ENCODE peak calls at places on chromosomes 1 and 21, in four cellular contexts. E is IMR-90, H is prostate gland, T is K562. R is an unnamed sample.

GRCh38 chr1:203099121-203099520 is 13.3 kb upstream of the MYOG start:
- DNase-seq in E (no peak), H (no peak), T (no peak), R (no peak)

GRCh38 chr1:207848234-207848633 is 62.7 kb downstream of the CD34 start:
- DNase-seq in E (peak; percentile 59), H (peak; percentile 58), T (peak; percentile 54), R (no peak)

GRCh38 chr21:41425954-41426655 is at the start of gene MX1:
- DNase-seq in E (peak; percentile 10), H (peak; percentile 70), T (no peak), R (peak; percentile 22)

GRCh38 chr1:59672851-59673574 is 141.7 kb upstream of the HOOK1 start:
- DNase-seq in E (peak; percentile 81), H (no peak), T (no peak), R (no peak)

GRCh38 chr1:36465731-36466369 is 1.7 kb upstream of the MRPS15 start:
- DNase-seq in E (no peak), H (no peak), T (no peak), R (no peak)

GRCh38 chr1:159749630-159750029 is 31.1 kb upstream of the DUSP23 start:
- DNase-seq in E (no peak), H (no peak), T (no peak), R (no peak)

GRCh38 chr1:68675336-68675735 is 178.5 kb upstream of the DEPDC1 start:
- DNase-seq in E (no peak), H (no peak), T (no peak), R (no peak)

GRCh38 chr1:21818661-21819060 is 6.6 kb downstream of the LDLRAD2 start:
- DNase-seq in E (no peak), H (no peak), T (peak; percentile 82), R (no peak)

GRCh38 chr1:207612762-207613161 is 32.2 kb upstream of the CR1L start:
- DNase-seq in E (no peak), H (no peak), T (no peak), R (no peak)

GRCh38 chr1:32536764-32537163 is 2.5 kb upstream of the ZBTB8A start:
- DNase-seq in E (no peak), H (no peak), T (peak; percentile 42), R (no peak)

GRCh38 chr1:223763881-223764280 is 51.5 kb downstream of the CAPN2 start:
- DNase-seq in E (no peak), H (no peak), T (no peak), R (no peak)

GRCh38 chr1:35706846-35707245 is 11.8 kb downstream of the C1orf216 start:
- DNase-seq in E (no peak), H (no peak), T (no peak), R (no peak)

GRCh38 chr1:225926551-225927113 is 2.6 kb upstream of the PYCR2 start:
- DNase-seq in E (peak; percentile 44), H (no peak), T (peak; percentile 51), R (no peak)

GRCh38 chr21:44304846-44305245 is 5.0 kb downstream of the PFKL start:
- DNase-seq in E (peak; percentile 23), H (peak; percentile 33), T (peak; percentile 63), R (no peak)

GRCh38 chr1:223393275-223394214 is at the start of gene CCDC185:
- DNase-seq in E (no peak), H (no peak), T (no peak), R (no peak)

GRCh38 chr1:81151300-81151699 is 649.4 kb upstream of the ADGRL2 start:
- DNase-seq in E (peak; percentile 62), H (no peak), T (no peak), R (no peak)

GRCh38 chr1:23722652-23723051 is 20.6 kb upstream of the ELOA start:
- DNase-seq in E (no peak), H (no peak), T (no peak), R (no peak)

GRCh38 chr1:23720256-23720995 is 22.8 kb upstream of the ELOA start:
- DNase-seq in E (peak; percentile 37), H (no peak), T (no peak), R (no peak)

GRCh38 chr1:23718482-23718881 is 24.8 kb upstream of the ELOA start:
- DNase-seq in E (peak; percentile 50), H (no peak), T (peak; percentile 76), R (no peak)

GRCh38 chr1:23719162-23719820 is 24.0 kb upstream of the ELOA start:
- DNase-seq in E (peak; percentile 85), H (no peak), T (no peak), R (peak; percentile 72)
- TF ChIP-seq POLR2A in E (no peak), H (no peak), T (no peak), R (no peak)

DNA sequence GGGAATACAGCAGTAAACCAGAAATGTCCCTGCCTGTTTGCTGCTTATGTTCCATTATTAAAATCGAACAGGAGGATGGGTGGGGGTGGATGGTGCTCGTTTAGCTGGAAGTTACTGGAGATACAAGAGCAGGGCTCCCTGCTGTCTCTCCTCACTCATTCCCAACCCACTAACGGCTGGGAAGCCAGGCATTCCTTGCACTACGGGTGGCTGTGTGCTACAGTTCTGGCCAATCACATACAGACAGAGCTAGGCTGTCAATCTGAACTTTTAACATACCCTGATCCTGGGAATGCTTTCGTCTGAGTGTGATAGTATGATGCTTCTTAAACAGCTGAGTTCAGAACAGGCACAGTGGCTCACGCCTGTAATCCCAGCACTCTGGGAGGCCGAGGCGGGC is 7.0 kb downstream of the SIPA1L2 start:
- DNase-seq in E (no peak), H (no peak), T (no peak), R (no peak)
- H3K27ac ChIP-seq in E (no peak overlapping the region), H (no peak overlapping the region), T (no peak overlapping the region), R (no peak overlapping the region)

DNA sequence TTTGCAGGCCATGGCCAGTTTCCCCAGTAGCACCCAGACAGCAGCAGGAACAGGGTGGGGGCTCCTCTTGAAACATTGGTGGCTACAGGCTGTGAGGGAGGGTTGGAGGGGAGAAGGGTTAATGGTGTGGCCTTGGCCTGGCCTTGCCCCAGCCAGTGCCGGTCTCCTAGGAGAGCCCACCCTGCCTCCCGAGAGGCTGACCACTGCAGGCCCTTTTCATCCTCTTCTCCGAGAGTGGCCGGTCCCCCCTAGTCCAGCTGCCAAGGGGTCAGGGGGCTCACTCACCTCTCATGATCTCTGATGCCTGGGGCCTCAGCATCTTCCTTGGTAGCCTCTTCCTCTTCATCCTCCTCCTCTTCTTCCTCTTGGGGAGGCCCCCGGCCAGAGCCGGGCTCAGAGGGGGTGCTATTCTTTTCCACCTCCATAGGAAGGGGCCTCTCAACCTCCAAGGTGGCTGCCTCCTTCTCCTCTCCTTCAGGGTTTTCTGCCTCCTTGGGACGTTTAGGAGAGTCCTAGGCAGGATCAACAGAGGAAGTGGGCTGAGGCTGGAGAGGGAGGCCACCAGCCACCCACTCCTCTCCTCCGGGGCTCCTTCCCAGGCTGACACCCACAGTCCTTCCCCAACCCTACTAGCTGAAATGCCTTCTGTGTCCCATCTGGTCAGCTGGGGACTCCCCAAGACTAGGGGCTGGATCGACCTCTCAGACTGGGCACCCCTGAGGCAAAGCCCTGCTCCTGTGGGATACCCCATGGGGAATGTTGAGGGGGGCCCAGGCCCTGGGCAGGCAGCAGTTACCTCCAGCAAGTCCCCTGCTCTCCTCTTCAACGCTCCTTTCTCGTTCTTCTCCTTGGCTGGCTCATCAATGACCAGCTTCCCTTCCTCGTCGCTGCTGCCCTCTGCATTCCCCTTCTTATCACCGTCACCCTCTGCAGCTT is 2.7 kb upstream of the MRPL24 start:
- DNase-seq in E (no peak), H (no peak), T (no peak), R (no peak)
- TF ChIP-seq POLR2A in E (no peak), H (no peak), T (peak; percentile 15), R (no peak)

GRCh38 chr21:34864370-34865209 is 184.5 kb downstream of the RUNX1 start:
- DNase-seq in E (no peak), H (no peak), T (no peak), R (no peak)
- H3K27ac ChIP-seq in E (peak overlapping the region; percentile 10), H (no peak overlapping the region), T (no peak overlapping the region), R (peak overlapping the region; percentile 84)

DNA sequence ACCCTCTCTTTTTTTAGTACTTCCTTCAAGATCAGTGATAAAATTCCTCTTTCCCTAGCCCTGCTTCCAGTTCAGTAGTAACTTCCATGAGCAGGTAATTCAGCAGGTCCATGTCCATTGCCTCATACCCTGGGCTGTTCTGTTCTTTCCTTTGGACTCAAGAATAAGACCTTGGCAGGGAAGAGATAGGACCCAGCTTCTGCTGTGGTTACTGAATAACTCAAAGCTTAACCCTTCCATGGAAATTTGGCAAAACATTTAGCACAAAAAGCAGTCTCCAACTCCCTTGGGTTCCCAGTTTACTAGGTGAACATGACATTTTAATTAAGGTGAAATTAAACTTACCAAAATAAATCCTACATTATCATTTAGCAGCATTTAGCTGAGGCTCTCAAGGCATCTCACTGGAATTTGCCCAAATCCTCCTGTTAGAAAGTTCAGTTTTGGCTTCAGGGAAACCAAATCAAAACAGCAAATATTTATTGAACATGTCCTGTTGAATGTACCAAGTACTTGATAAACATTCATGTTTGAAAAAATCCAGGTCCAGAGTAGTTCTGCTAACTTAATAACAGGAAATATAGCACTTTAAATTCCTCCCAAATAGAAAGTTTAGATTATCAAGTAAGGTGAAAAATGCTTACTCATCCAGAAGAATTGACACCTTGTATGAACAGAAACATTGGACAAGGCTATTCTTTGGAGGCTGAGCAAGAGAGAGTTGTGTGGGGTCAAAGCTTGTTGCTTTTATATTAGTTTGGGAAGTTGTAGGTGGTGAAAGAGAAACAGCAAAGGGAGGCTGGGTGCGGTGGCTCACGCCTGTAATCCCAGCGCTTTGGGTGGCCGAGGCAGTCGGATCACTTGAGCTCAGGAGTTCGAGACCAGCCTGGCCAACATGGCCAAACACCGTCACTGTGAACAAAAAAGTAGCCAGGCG is 8.4 kb upstream of the SERPINC1 start:
- DNase-seq in E (no peak), H (no peak), T (no peak), R (no peak)
- TF ChIP-seq POLR2A in E (no peak), H (no peak), T (no peak), R (no peak)

GRCh38 chr1:37537378-37537777 is 16.7 kb downstream of the SNIP1 start:
- DNase-seq in E (peak; percentile 83), H (peak; percentile 62), T (no peak), R (no peak)
- H3K27ac ChIP-seq in E (no peak overlapping the region), H (peak overlapping the region; percentile 85), T (no peak overlapping the region), R (peak overlapping the region; percentile 49)

DNA sequence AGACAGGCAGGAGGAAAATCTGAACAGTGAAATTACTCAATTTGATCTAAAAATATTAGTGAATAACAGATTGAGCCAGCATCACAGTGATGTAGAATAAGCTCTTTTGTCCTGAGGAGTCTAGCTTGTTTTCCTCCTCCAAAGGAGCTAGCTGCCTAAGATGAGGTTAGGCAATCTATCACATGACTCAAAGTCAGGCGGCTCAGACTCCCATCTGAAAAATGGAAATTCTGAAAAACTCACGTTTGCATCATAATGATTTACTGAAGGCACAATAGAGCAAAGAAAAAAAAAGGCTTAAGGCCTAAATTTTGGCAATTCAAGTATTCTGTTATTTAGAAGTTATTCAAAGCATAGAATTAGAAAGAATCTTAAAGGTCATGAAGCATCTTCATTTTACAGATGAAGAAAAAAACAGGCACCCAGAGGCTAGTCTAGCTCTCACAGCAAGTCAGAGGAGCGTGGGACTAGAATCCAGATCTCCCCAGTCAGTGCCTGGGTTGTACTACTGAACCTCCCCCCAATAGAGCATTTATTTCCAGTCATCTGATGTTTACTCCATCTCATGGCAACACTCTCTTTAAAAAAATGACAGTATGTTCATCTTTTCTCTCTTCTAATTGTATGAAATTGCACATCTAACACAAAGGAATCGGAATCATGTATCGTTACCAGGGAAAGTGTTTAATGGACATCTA is 62.5 kb upstream of the ATF3 start:
- DNase-seq in E (peak; percentile 61), H (no peak), T (no peak), R (peak; percentile 37)
- TF ChIP-seq POLR2A in E (no peak), H (no peak), T (no peak), R (peak; percentile 25)